ENCODE peak calls at places on chromosomes 16 and 17, in five cellular contexts. P, V, B, Z and U are unnamed samples. For H3K4me1, the result is how much of the 10 kb centered on the place peaks cover.

GRCh38 chr16:84144301-84144858 is 597 bp downstream of the HSDL1 start:
- DNase-seq in P (no peak), V (peak), B (no peak), Z (peak), U (no peak)

GRCh38 chr17:38434178-38434665 is 6.0 kb downstream of the ARHGAP23 start:
- DNase-seq in P (no peak), V (no peak), B (no peak), Z (no peak), U (no peak)

GRCh38 chr16:74521691-74522090 is 85.2 kb downstream of the GLG1 start:
- DNase-seq in P (peak), V (no peak), B (no peak), Z (peak), U (no peak)

GRCh38 chr17:28147026-28147425 is 104.5 kb downstream of the NLK start:
- DNase-seq in P (no peak), V (no peak), B (no peak), Z (peak), U (no peak)

GRCh38 chr17:64230551-64231408 is 32.3 kb downstream of the TEX2 start:
- DNase-seq in P (no peak), V (no peak), B (peak), Z (peak), U (peak)

GRCh38 chr16:84477661-84478060 is 26.8 kb downstream of the MEAK7 start:
- DNase-seq in P (no peak), V (no peak), B (no peak), Z (no peak), U (no peak)

GRCh38 chr16:4377573-4378146 is 6.0 kb downstream of the VASN start:
- DNase-seq in P (no peak), V (no peak), B (no peak), Z (no peak), U (no peak)

GRCh38 chr17:27991594-27991993 is 50.9 kb upstream of the NLK start:
- DNase-seq in P (no peak), V (no peak), B (no peak), Z (no peak), U (no peak)

GRCh38 chr17:48704521-48704920 is 17.8 kb downstream of the PRAC1 start:
- DNase-seq in P (no peak), V (no peak), B (no peak), Z (no peak), U (no peak)

GRCh38 chr16:3074860-3075545 is 9.6 kb downstream of the IL32 start:
- DNase-seq in P (peak), V (peak), B (no peak), Z (no peak), U (peak)

GRCh38 chr16:50323335-50324011 is 45.3 kb downstream of the BRD7 start:
- DNase-seq in P (no peak), V (no peak), B (peak), Z (peak), U (no peak)

GRCh38 chr17:64378890-64379354 is 11.7 kb downstream of the PECAM1 start:
- DNase-seq in P (no peak), V (peak), B (no peak), Z (no peak), U (no peak)

GRCh38 chr17:42163113-42163512 is 8.3 kb upstream of the RAB5C start:
- DNase-seq in P (no peak), V (peak), B (no peak), Z (no peak), U (no peak)

DNA sequence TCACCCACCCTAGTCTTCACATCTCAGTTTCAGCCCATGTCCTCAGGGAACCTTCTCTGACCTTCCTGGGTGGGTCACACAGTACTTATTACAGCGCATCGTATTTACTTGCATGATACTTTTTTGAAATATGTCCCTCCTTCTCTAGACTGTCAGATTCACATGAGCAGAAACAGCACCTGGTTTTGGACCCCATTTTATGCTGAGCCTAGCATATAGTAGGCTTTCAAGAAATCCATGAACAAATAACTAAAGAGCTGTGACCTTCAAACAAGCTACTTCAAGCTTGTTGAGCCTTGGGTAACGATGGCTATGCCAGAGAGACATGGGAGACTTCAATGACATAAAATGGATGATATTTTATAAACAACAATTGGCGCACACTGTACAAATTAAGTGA is 150.3 kb downstream of the GRIN2A start:
- DNase-seq in P (no peak), V (no peak), B (no peak), Z (no peak), U (no peak)
- TF ChIP-seq POLR2A in P (no peak), V (no peak), B (no peak), Z (no peak), U (no peak)

GRCh38 chr16:89316701-89317100 is 99.2 kb downstream of the ZNF778 start:
- DNase-seq in P (no peak), V (no peak), B (no peak), Z (no peak), U (no peak)
- H3K4me1 ChIP-seq in P (half or more), V (half or more), B (under half), Z (half or more), U (half or more)

GRCh38 chr17:78266231-78266631 is 34.8 kb downstream of the TMEM235 start:
- DNase-seq in P (no peak), V (no peak), B (no peak), Z (no peak), U (no peak)

GRCh38 chr17:78265121-78265520 is 33.7 kb downstream of the TMEM235 start:
- DNase-seq in P (no peak), V (no peak), B (no peak), Z (no peak), U (no peak)

GRCh38 chr17:78263736-78264340 is 32.4 kb downstream of the TMEM235 start:
- DNase-seq in P (no peak), V (no peak), B (no peak), Z (no peak), U (no peak)

GRCh38 chr17:78266771-78267170 is 35.3 kb downstream of the TMEM235 start:
- DNase-seq in P (no peak), V (no peak), B (no peak), Z (no peak), U (no peak)

DNA sequence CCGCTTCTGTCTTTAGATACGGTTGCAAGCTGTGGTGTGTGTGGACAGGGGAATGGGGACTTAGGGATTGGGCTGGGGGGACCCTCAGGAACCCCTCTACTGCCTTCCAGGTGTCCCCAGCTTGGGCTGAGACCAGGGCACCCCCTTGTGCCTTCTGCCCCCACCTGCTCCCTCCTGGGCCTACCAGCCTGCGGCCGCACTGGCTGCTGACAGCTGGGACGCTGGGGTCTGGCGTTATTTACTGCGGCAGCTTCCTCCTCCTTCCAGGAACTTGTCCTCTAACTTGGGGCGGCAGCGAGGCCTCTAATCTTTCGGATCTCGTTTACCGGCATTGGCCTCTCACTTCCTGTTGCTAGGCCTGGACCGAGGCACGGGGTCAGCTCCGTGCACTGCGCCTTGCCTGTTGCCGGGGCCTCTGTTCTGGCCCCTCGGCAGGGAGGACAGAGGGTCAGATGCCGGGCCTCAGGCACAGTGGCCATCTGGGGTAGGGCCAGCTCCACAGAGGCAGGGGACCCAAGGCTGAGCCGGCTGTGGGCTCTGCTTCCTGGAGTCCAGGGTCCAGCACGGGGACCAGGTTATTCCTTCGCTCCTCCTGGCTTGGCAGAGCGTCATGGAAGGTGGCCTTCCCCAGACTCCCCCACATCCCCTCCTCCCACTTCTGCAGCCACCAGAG is 31.8 kb downstream of the TMEM235 start:
- DNase-seq in P (peak), V (peak), B (no peak), Z (no peak), U (no peak)
- TF ChIP-seq POLR2A in P (no peak), V (no peak), B (no peak), Z (no peak), U (no peak)

GRCh38 chr16:88473666-88474534 is 20.8 kb downstream of the ZFPM1 start:
- DNase-seq in P (peak), V (no peak), B (peak), Z (peak), U (no peak)

GRCh38 chr16:88472042-88472441 is 19.0 kb downstream of the ZFPM1 start:
- DNase-seq in P (no peak), V (no peak), B (no peak), Z (no peak), U (no peak)

GRCh38 chr16:88471115-88471514 is 18.0 kb downstream of the ZFPM1 start:
- DNase-seq in P (no peak), V (no peak), B (no peak), Z (no peak), U (no peak)

GRCh38 chr16:88471575-88471974 is 18.5 kb downstream of the ZFPM1 start:
- DNase-seq in P (no peak), V (no peak), B (no peak), Z (no peak), U (no peak)

GRCh38 chr16:88472637-88473205 is 19.6 kb downstream of the ZFPM1 start:
- DNase-seq in P (peak), V (no peak), B (no peak), Z (no peak), U (no peak)
- H3K4me1 ChIP-seq in P (under half), V (under half), B (under half), Z (under half), U (under half)

GRCh38 chr16:67884684-67885083 is at the start of gene NRN1L:
- DNase-seq in P (peak), V (peak), B (peak), Z (peak), U (peak)
- TF ChIP-seq POLR2A in P (no peak), V (no peak), B (peak), Z (no peak), U (peak)